ENCODE peak calls at places on chromosomes 13 and 19, in five cellular contexts. I is neural progenitor cell, J is PC-3, N is GM23338, E is HCT116. L is an unnamed sample.

GRCh38 chr13:32837973-32838940 is 178.0 kb upstream of the KL start:
- DNase-seq in I (peak; percentile 19), E (no peak), J (no peak), N (peak; percentile 33), L (no peak)

GRCh38 chr13:32889986-32890565 is 126.1 kb upstream of the KL start:
- DNase-seq in E (no peak), J (peak; percentile 38), N (no peak), I (no peak), L (no peak)

GRCh38 chr13:111323549-111323948 is 3.1 kb downstream of the TEX29 start:
- DNase-seq in J (no peak), E (no peak), I (no peak), N (no peak), L (no peak)

GRCh38 chr13:95745289-95745688 is 68.3 kb downstream of the DNAJC3 start:
- DNase-seq in E (no peak), N (peak; percentile 38), I (peak; percentile 24), J (no peak), L (no peak)

GRCh38 chr19:53639471-53639870 is 7.7 kb downstream of the DPRX start:
- DNase-seq in E (no peak), J (no peak), N (no peak), I (no peak), L (no peak)

GRCh38 chr13:18944501-18945068 is 237.0 kb downstream of the TUBA3C start:
- DNase-seq in E (no peak), N (no peak), I (no peak), J (no peak), L (no peak)

GRCh38 chr13:109145631-109146030 is 516.2 kb downstream of the MYO16 start:
- DNase-seq in J (peak; percentile 74), I (peak; percentile 70), N (peak; percentile 70), E (peak; percentile 58), L (peak; percentile 50)

GRCh38 chr19:1945899-1946298 is 4.9 kb downstream of the CSNK1G2 start:
- DNase-seq in E (no peak), I (peak; percentile 84), J (peak; percentile 61), N (peak; percentile 93), L (peak; percentile 9)

GRCh38 chr19:51124729-51125128 is at the start of gene SIGLEC9:
- DNase-seq in I (no peak), E (no peak), N (no peak), J (no peak), L (no peak)

GRCh38 chr13:32426981-32427851 is 714 bp downstream of the N4BP2L1 start:
- DNase-seq in N (peak; percentile 91), E (no peak), I (peak; percentile 74), J (no peak), L (peak; percentile 57)

GRCh38 chr19:49120868-49121267 is 1.5 kb downstream of the PPFIA3 start:
- DNase-seq in I (no peak), J (no peak), N (no peak), E (no peak), L (peak; percentile 33)

GRCh38 chr19:7287716-7288115 is 6.5 kb downstream of the INSR start:
- DNase-seq in J (no peak), E (no peak), I (no peak), N (no peak), L (no peak)

GRCh38 chr13:75492389-75492788 is 10.4 kb upstream of the TBC1D4 start:
- DNase-seq in N (no peak), E (no peak), J (no peak), I (no peak), L (no peak)

GRCh38 chr13:43730642-43731041 is 56.1 kb downstream of the ENOX1 start:
- DNase-seq in E (no peak), J (no peak), N (no peak), I (no peak), L (no peak)

GRCh38 chr19:30741539-30741938 is 369.4 kb downstream of the ZNF536 start:
- DNase-seq in J (no peak), N (no peak), E (no peak), I (no peak), L (no peak)

GRCh38 chr13:95494082-95494681 is 58.3 kb upstream of the CLDN10 start:
- DNase-seq in J (peak; percentile 83), N (peak; percentile 77), E (peak; percentile 62), I (peak; percentile 58), L (peak; percentile 29)

GRCh38 chr13:26425439-26426358 is 131.8 kb upstream of the WASF3 start:
- DNase-seq in J (peak; percentile 18), N (no peak), E (no peak), I (no peak), L (no peak)

GRCh38 chr19:13022111-13022858 is 27.0 kb downstream of the NFIX start:
- DNase-seq in I (no peak), E (no peak), N (no peak), J (no peak), L (no peak)

GRCh38 chr13:57748096-57748495 is 116.6 kb downstream of the PCDH17 start:
- DNase-seq in J (peak; percentile 6), N (no peak), E (no peak), I (no peak), L (no peak)

GRCh38 chr19:46861691-46862503 is 1.1 kb downstream of the ARHGAP35 start:
- DNase-seq in N (peak; percentile 43), E (no peak), J (peak; percentile 28), I (peak; percentile 54), L (peak; percentile 30)

GRCh38 chr13:59320021-59320420 is 843.7 kb downstream of the DIAPH3 start:
- DNase-seq in N (no peak), I (no peak), J (no peak), E (no peak), L (no peak)

GRCh38 chr13:111281751-111282311 is 38.6 kb upstream of the TEX29 start:
- DNase-seq in I (no peak), E (no peak), N (no peak), J (no peak), L (no peak)

DNA sequence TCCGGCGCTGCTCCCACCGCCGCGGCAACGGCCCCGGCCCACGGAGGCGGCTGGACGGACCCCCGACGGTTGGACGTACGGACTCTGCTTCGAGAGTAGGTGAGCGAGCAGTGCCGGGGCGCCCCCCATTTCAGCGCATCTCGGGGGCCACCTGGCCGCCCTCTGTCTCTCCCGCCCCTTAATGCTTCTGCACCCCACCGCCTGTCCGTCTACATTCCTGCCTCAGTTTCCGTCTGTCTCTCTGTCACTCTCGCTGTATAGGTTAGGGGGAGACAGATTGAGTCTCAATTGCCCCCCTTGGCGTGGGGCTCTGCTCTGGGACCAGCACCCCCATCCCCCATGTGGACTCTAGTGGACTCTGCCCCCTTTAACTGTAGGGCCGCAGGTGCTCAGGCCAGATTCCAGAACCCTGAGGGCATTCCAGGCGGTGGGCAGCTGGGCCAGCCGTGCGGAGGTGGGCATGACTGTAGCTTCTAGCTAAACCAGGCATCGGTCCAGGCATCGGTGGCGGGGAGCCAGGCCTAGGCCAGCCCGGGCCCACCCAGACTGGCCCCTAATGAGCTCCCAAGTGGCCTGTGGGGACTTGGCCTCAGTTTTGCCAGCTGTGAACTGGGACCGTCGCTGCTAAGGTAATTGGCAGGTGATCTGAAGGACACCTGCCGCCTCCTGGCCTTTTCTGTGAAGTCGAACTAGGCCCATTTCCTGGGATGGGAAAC is 373 bp downstream of the TNFAIP8L1 start:
- DNase-seq in J (no peak), E (no peak), N (no peak), I (no peak), L (no peak)
- TF ChIP-seq EZH2phosphoT487 in J (no peak), E (no peak), N (no peak), I (no peak), L (no peak)

DNA sequence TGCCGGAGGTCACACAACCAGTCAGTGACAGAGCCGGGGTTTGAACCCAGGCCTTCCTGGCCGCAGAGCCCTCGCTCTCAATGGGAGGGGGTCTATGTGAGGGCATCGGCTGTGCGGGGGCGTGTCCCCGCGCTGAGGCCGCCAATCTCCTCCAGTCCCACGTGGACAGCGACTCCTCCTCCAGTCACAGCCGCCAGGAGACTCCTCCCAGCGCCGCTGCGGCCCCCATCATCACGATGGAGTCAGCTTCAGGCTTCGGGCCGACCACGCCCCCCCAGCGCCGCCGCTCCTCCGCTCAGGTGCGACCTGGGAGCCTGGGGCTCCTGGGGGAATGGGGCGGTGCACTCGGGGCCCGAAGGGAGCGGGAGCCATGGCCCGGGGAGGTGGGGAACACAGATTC is 6.0 kb downstream of the SPRED3 start:
- DNase-seq in E (no peak), N (peak; percentile 99), I (peak; percentile 86), J (no peak), L (peak; percentile 24)
- TF ChIP-seq EZH2phosphoT487 in E (no peak), N (no peak), I (no peak), J (no peak), L (no peak)

GRCh38 chr19:34236035-34236793 is 18.1 kb upstream of the GARRE1 start:
- DNase-seq in E (no peak), I (no peak), N (no peak), J (no peak), L (no peak)
- TF ChIP-seq EZH2phosphoT487 in E (no peak), I (no peak), N (no peak), J (no peak), L (no peak)

GRCh38 chr13:99467764-99468163 is 33.5 kb upstream of the TM9SF2 start:
- DNase-seq in N (no peak), J (peak; percentile 94), E (no peak), I (no peak), L (no peak)

GRCh38 chr13:99465454-99465853 is 35.8 kb upstream of the TM9SF2 start:
- DNase-seq in J (no peak), N (no peak), E (no peak), I (no peak), L (no peak)

GRCh38 chr13:99471231-99472202 is 29.8 kb upstream of the TM9SF2 start:
- DNase-seq in I (no peak), E (no peak), J (peak; percentile 65), N (no peak), L (no peak)

GRCh38 chr13:99470027-99470426 is 31.2 kb upstream of the TM9SF2 start:
- DNase-seq in E (no peak), N (no peak), I (no peak), J (no peak), L (no peak)

GRCh38 chr13:99468971-99469545 is 32.2 kb upstream of the TM9SF2 start:
- DNase-seq in J (no peak), N (peak; percentile 28), E (no peak), I (peak; percentile 39), L (no peak)
- TF ChIP-seq EZH2phosphoT487 in J (no peak), N (no peak), E (no peak), I (no peak), L (no peak)

GRCh38 chr13:113904411-113904810 is 40.5 kb upstream of the GAS6 start:
- DNase-seq in E (no peak), N (peak; percentile 73), I (peak; percentile 75), J (peak; percentile 37), L (no peak)
- TF ChIP-seq EZH2phosphoT487 in E (no peak), N (no peak), I (no peak), J (no peak), L (no peak)

GRCh38 chr13:48233886-48234488 is 981 bp downstream of the ITM2B start:
- DNase-seq in N (peak; percentile 21), I (peak; percentile 26), E (no peak), J (peak; percentile 29), L (no peak)

GRCh38 chr13:48233097-48233885 is at the start of gene ITM2B:
- DNase-seq in E (peak; percentile 13), J (peak; percentile 52), N (peak; percentile 81), I (peak; percentile 91), L (peak; percentile 77)

GRCh38 chr13:48231080-48231479 is 1.9 kb upstream of the ITM2B start:
- DNase-seq in E (no peak), N (no peak), I (no peak), J (no peak), L (no peak)

GRCh38 chr13:48231948-48232347 is 1.1 kb upstream of the ITM2B start:
- DNase-seq in E (no peak), I (no peak), N (no peak), J (no peak), L (no peak)

GRCh38 chr13:48232420-48233096 is 448 bp upstream of the ITM2B start:
- DNase-seq in N (peak; percentile 57), J (peak; percentile 4), E (no peak), I (peak; percentile 18), L (no peak)
- TF ChIP-seq EZH2phosphoT487 in N (no peak), J (no peak), E (no peak), I (no peak), L (no peak)

L was measured in OCI-LY7.